ENCODE peak calls at places on chromosomes 12 and 14, in eight cellular contexts. T is GM13977; W is OCI-M1; R is COLO829; E is HS-27A; L is A549; A is HepG2; Y is stimulated activated CD4-positive, alpha-beta T cell treated with anti-CD3 and anti-CD28 coated beads, Interleukin-1b, Interleukin-23, amount 100 ng/mL, for 24 hours. P is an unnamed sample.

GRCh38 chr12:1606021-1606622 is 11.7 kb upstream of the FBXL14 start:
- DNase-seq in L (peak), E (peak), A (peak), T (peak), R (peak), W (peak), Y (peak), P (peak)

GRCh38 chr12:2336409-2336829 is 283.6 kb downstream of the CACNA1C start:
- DNase-seq in W (peak), R (peak), A (no peak), Y (no peak), T (peak), E (peak), L (no peak), P (no peak)

GRCh38 chr12:108337235-108338223 is 1.6 kb downstream of the CMKLR1 start:
- DNase-seq in W (peak), R (peak), A (peak), Y (no peak), T (peak), E (no peak), L (peak), P (no peak)

GRCh38 chr12:98980508-98980907 is 335.4 kb downstream of the APAF1 start:
- DNase-seq in E (no peak), W (no peak), Y (no peak), A (no peak), L (no peak), T (no peak), R (no peak), P (no peak)

GRCh38 chr12:128920468-128920867 is 67.2 kb downstream of the GLT1D1 start:
- DNase-seq in E (no peak), L (no peak), T (no peak), A (no peak), R (peak), Y (no peak), W (peak), P (no peak)

GRCh38 chr12:89882051-89882450 is 173.4 kb upstream of the ATP2B1 start:
- DNase-seq in R (no peak), L (no peak), W (peak), T (peak), A (no peak), E (no peak), Y (no peak), P (no peak)

GRCh38 chr12:53053223-53054111 is 3.6 kb downstream of the TNS2 start:
- DNase-seq in T (no peak), Y (peak), E (no peak), W (peak), L (no peak), A (peak), R (no peak), P (peak)

GRCh38 chr12:81378601-81379000 is 300.7 kb downstream of the ACSS3 start:
- DNase-seq in Y (no peak), L (no peak), W (no peak), E (no peak), R (no peak), A (no peak), T (no peak), P (no peak)

GRCh38 chr12:6092784-6093722 is 31.4 kb downstream of the VWF start:
- DNase-seq in R (peak), Y (no peak), E (peak), A (no peak), L (peak), T (no peak), W (no peak), P (no peak)

GRCh38 chr14:29489911-29490310 is 437.7 kb downstream of the PRKD1 start:
- DNase-seq in T (no peak), L (no peak), Y (no peak), W (no peak), A (no peak), R (no peak), E (no peak), P (no peak)

GRCh38 chr14:89661392-89661791 is 244.4 kb upstream of the FOXN3 start:
- DNase-seq in A (no peak), R (no peak), E (no peak), L (no peak), T (no peak), Y (no peak), W (no peak), P (no peak)

GRCh38 chr14:68669644-68670343 is 123.1 kb downstream of the ZFP36L1 start:
- DNase-seq in W (no peak), E (no peak), R (no peak), T (no peak), Y (no peak), A (no peak), L (no peak), P (no peak)

GRCh38 chr12:48286665-48287064 is 64.1 kb downstream of the ZNF641 start:
- DNase-seq in L (no peak), R (no peak), A (peak), T (no peak), E (no peak), W (peak), Y (no peak), P (no peak)

GRCh38 chr14:60974070-60974469 is 6.8 kb downstream of the TRMT5 start:
- DNase-seq in R (no peak), L (no peak), W (no peak), Y (no peak), A (no peak), T (no peak), E (no peak), P (no peak)

GRCh38 chr14:65115615-65116014 is 13.3 kb upstream of the MAX start:
- DNase-seq in R (no peak), L (no peak), E (no peak), A (no peak), W (no peak), Y (no peak), T (no peak), P (no peak)

GRCh38 chr12:3122841-3123678 is 45.9 kb downstream of the TSPAN9 start:
- DNase-seq in Y (no peak), R (no peak), A (no peak), E (peak), L (no peak), W (no peak), T (no peak), P (no peak)

GRCh38 chr14:59055439-59056045 is 132.9 kb upstream of the DAAM1 start:
- DNase-seq in T (peak), R (peak), E (peak), L (peak), W (peak), Y (no peak), A (peak), P (no peak)

GRCh38 chr14:34014936-34015335 is 64.1 kb upstream of the EGLN3 start:
- DNase-seq in W (no peak), T (no peak), Y (no peak), E (no peak), L (no peak), R (no peak), A (no peak), P (no peak)

GRCh38 chr14:69652942-69653680 is 41.7 kb downstream of the SUSD6 start:
- DNase-seq in Y (no peak), T (no peak), L (no peak), W (peak), E (no peak), R (no peak), A (no peak), P (no peak)

GRCh38 chr12:88600272-88600671 is 20.0 kb upstream of the KITLG start:
- DNase-seq in T (no peak), R (peak), E (no peak), Y (no peak), L (no peak), W (no peak), A (no peak), P (no peak)

GRCh38 chr14:63448841-63449240 is 94.3 kb downstream of the PPP2R5E start:
- DNase-seq in R (no peak), L (no peak), E (no peak), T (no peak), Y (no peak), W (no peak), A (no peak), P (no peak)

GRCh38 chr14:36091096-36091495 is 85.4 kb downstream of the PTCSC3 start:
- DNase-seq in T (no peak), L (peak), Y (no peak), E (peak), A (peak), W (peak), R (peak), P (no peak)

GRCh38 chr12:116880213-116880816 is 926 bp downstream of the HRK start:
- DNase-seq in R (no peak), W (no peak), Y (no peak), E (no peak), T (peak), A (no peak), L (no peak), P (no peak)

GRCh38 chr14:68814376-68815287 is 21.8 kb upstream of the ZFP36L1 start:
- DNase-seq in E (no peak), L (peak), T (peak), W (peak), A (peak), R (no peak), Y (no peak), P (peak)

GRCh38 chr12:105455250-105455649 is 124.8 kb downstream of the C12orf75 start:
- DNase-seq in Y (no peak), E (no peak), W (no peak), A (no peak), R (no peak), L (no peak), T (no peak), P (no peak)

GRCh38 chr12:132507656-132508055 is 17.7 kb downstream of the FBRSL1 start:
- DNase-seq in R (no peak), Y (no peak), T (no peak), A (no peak), E (no peak), L (no peak), W (no peak), P (no peak)

GRCh38 chr14:30295980-30296379 is 263.0 kb upstream of the G2E3 start:
- DNase-seq in E (no peak), L (no peak), W (peak), R (no peak), Y (no peak), T (no peak), A (no peak), P (no peak)

P was measured in CD8-positive, alpha-beta T cell.